ENCODE peak calls at places on chromosomes 13 and 19, in seven cellular contexts. K is stimulated activated naive CD4-positive, alpha-beta T cell; F is stimulated activated CD8-positive, alpha-beta memory T cell treated with anti-CD3 and anti-CD28 coated beads, Interleukin-4, amount 100 ng/mL, for 4 hours; R is CD4-positive, alpha-beta T cell; Q is fibroblast of gingiva; D is frontal cortex; J is activated CD4-positive, alpha-beta T cell treated with anti-CD3 and anti-CD28 coated beads for 36 hours. C is an unnamed sample.

GRCh38 chr13:100280681-100281080 is 191.8 kb downstream of the PCCA start:
- DNase-seq in D (no peak), Q (no peak), K (no peak), R (no peak), F (no peak), J (no peak), C (no peak)

GRCh38 chr19:17109300-17109699 is 33.7 kb downstream of the MYO9B start:
- DNase-seq in F (no peak), R (no peak), D (no peak), Q (no peak), J (no peak), K (no peak), C (no peak)

GRCh38 chr19:10389863-10390262 is 9.5 kb upstream of the TYK2 start:
- DNase-seq in F (no peak), J (peak), Q (no peak), R (no peak), K (no peak), D (no peak), C (no peak)

GRCh38 chr13:29457299-29457698 is 138.2 kb downstream of the SLC7A1 start:
- DNase-seq in K (no peak), F (no peak), Q (peak), D (no peak), J (no peak), R (no peak), C (no peak)

GRCh38 chr13:65472336-65472735 is 1757.8 kb downstream of the PCDH9 start:
- DNase-seq in D (no peak), J (no peak), K (no peak), Q (no peak), R (no peak), F (no peak), C (no peak)

GRCh38 chr19:58538257-58539168 is 5.4 kb upstream of the TRIM28 start:
- DNase-seq in D (no peak), K (no peak), F (no peak), R (peak), Q (no peak), J (peak), C (no peak)

GRCh38 chr13:76976488-76976887 is 15.4 kb upstream of the CLN5 start:
- DNase-seq in J (no peak), D (no peak), R (no peak), Q (no peak), F (no peak), K (no peak), C (no peak)

GRCh38 chr13:89554801-89555200 is 1792.7 kb upstream of the MIR17HG start:
- DNase-seq in R (no peak), D (no peak), F (no peak), J (no peak), Q (no peak), K (no peak), C (no peak)

GRCh38 chr13:75818181-75819110 is 182.3 kb downstream of the LMO7 start:
- DNase-seq in K (no peak), D (no peak), Q (no peak), R (no peak), J (no peak), F (no peak), C (no peak)

GRCh38 chr19:55440411-55441105 is 2.5 kb downstream of the SHISA7 start:
- DNase-seq in F (no peak), D (no peak), R (no peak), Q (no peak), J (peak), K (no peak), C (no peak)

GRCh38 chr13:83281666-83282065 is 600.6 kb downstream of the SLITRK1 start:
- DNase-seq in J (no peak), F (no peak), K (no peak), R (no peak), Q (peak), D (no peak), C (no peak)

GRCh38 chr19:2488942-2489731 is 13.2 kb downstream of the GADD45B start:
- DNase-seq in Q (peak), D (peak), J (peak), K (no peak), R (no peak), F (no peak), C (no peak)

GRCh38 chr13:31927219-31927653 is 104.3 kb upstream of the FRY start:
- DNase-seq in F (no peak), Q (no peak), J (no peak), R (no peak), K (no peak), D (no peak), C (no peak)

GRCh38 chr19:40356681-40357595 is 8.4 kb downstream of the PLD3 start:
- DNase-seq in R (no peak), D (no peak), Q (no peak), K (no peak), F (no peak), J (no peak), C (no peak)

GRCh38 chr19:52936151-52936957 is 13.1 kb upstream of the ZNF888 start:
- DNase-seq in Q (no peak), K (no peak), F (no peak), D (no peak), J (no peak), R (no peak), C (no peak)

GRCh38 chr19:49327878-49328544 is 3.0 kb upstream of the SLC6A16 start:
- DNase-seq in R (no peak), J (peak), D (no peak), K (no peak), Q (no peak), F (no peak), C (no peak)

GRCh38 chr19:49301866-49302252 is 23.1 kb downstream of the SLC6A16 start:
- DNase-seq in K (no peak), J (no peak), Q (no peak), F (no peak), D (no peak), R (no peak), C (no peak)

GRCh38 chr13:107743100-107743499 is 472.2 kb downstream of the LIG4 start:
- DNase-seq in R (no peak), K (no peak), Q (no peak), J (no peak), D (no peak), F (no peak), C (no peak)

GRCh38 chr13:20451397-20451796 is 74.3 kb downstream of the CRYL1 start:
- DNase-seq in K (no peak), Q (no peak), R (no peak), J (no peak), F (no peak), D (no peak), C (no peak)

GRCh38 chr19:50893047-50893737 is 18.0 kb downstream of the KLK4 start:
- DNase-seq in J (peak), Q (no peak), F (no peak), D (no peak), K (no peak), R (no peak), C (no peak)

GRCh38 chr19:48696353-48697010 is 711 bp downstream of the FUT2 start:
- DNase-seq in J (no peak), D (no peak), R (no peak), F (no peak), K (no peak), Q (no peak), C (no peak)

GRCh38 chr19:11986754-11987153 is 21.9 kb downstream of the ZNF763 start:
- DNase-seq in K (no peak), J (no peak), Q (no peak), R (no peak), F (no peak), D (no peak), C (no peak)

GRCh38 chr19:32866564-32867265 is 2.9 kb downstream of the SLC7A9 start:
- DNase-seq in Q (no peak), J (no peak), K (no peak), F (no peak), R (no peak), D (no peak), C (no peak)

GRCh38 chr13:28707629-28708427 is 10.9 kb downstream of the SLC46A3 start:
- DNase-seq in D (no peak), F (no peak), Q (peak), J (peak), K (no peak), R (no peak), C (no peak)

C was measured in activated T-helper 1 cell treated with Interleukin-2 at 50 U/mL for 16 hours.